ENCODE peak calls at places on chromosome 15, in five cellular contexts. One of them, this sample, is unnamed.

GRCh38 chr15:77457619-77458265 is 37.1 kb downstream of the HMG20A start:
- DNase-seq in OCI-M1: no peak
- DNase-seq in NCI-H1930: no peak
- DNase-seq in ACHN: no peak
- DNase-seq in NCI-H1417 treated with DMSO at 0.1 percent for 48 hours: no peak
- DNase-seq in this sample: no peak

GRCh38 chr15:96297783-96298182 is 32.7 kb upstream of the NR2F2 start:
- DNase-seq in OCI-M1: no peak
- DNase-seq in NCI-H1930: no peak
- DNase-seq in ACHN: no peak
- DNase-seq in NCI-H1417 treated with DMSO at 0.1 percent for 48 hours: no peak
- DNase-seq in this sample: no peak

GRCh38 chr15:39756806-39757522 is 25.7 kb downstream of the FSIP1 start:
- DNase-seq in OCI-M1: peak
- DNase-seq in NCI-H1930: peak
- DNase-seq in ACHN: peak
- DNase-seq in NCI-H1417 treated with DMSO at 0.1 percent for 48 hours: no peak
- DNase-seq in this sample: peak

GRCh38 chr15:53880353-53880752 is 97.9 kb upstream of the UNC13C start:
- DNase-seq in OCI-M1: no peak
- DNase-seq in NCI-H1930: no peak
- DNase-seq in ACHN: no peak
- DNase-seq in NCI-H1417 treated with DMSO at 0.1 percent for 48 hours: no peak
- DNase-seq in this sample: no peak

GRCh38 chr15:65094294-65094995 is 17.9 kb downstream of the KBTBD13 start:
- DNase-seq in OCI-M1: no peak
- DNase-seq in NCI-H1930: no peak
- DNase-seq in ACHN: no peak
- DNase-seq in NCI-H1417 treated with DMSO at 0.1 percent for 48 hours: no peak
- DNase-seq in this sample: no peak

GRCh38 chr15:84985158-84985557 is 3.5 kb downstream of the PDE8A start:
- DNase-seq in OCI-M1: no peak
- DNase-seq in NCI-H1930: no peak
- DNase-seq in ACHN: no peak
- DNase-seq in NCI-H1417 treated with DMSO at 0.1 percent for 48 hours: no peak
- DNase-seq in this sample: no peak

GRCh38 chr15:48733615-48734014 is 77.3 kb downstream of the CEP152 start:
- DNase-seq in OCI-M1: peak
- DNase-seq in NCI-H1930: no peak
- DNase-seq in ACHN: no peak
- DNase-seq in NCI-H1417 treated with DMSO at 0.1 percent for 48 hours: no peak
- DNase-seq in this sample: no peak

GRCh38 chr15:101684877-101685276 is 32.7 kb upstream of the TM2D3 start:
- DNase-seq in OCI-M1: no peak
- DNase-seq in NCI-H1930: no peak
- DNase-seq in ACHN: no peak
- DNase-seq in NCI-H1417 treated with DMSO at 0.1 percent for 48 hours: no peak
- DNase-seq in this sample: no peak

GRCh38 chr15:62444104-62445027 is 279.3 kb upstream of the C2CD4B start:
- DNase-seq in OCI-M1: no peak
- DNase-seq in NCI-H1930: no peak
- DNase-seq in ACHN: peak
- DNase-seq in NCI-H1417 treated with DMSO at 0.1 percent for 48 hours: no peak
- DNase-seq in this sample: peak

GRCh38 chr15:89042387-89042786 is 45.9 kb upstream of the ABHD2 start:
- DNase-seq in OCI-M1: no peak
- DNase-seq in NCI-H1930: no peak
- DNase-seq in ACHN: no peak
- DNase-seq in NCI-H1417 treated with DMSO at 0.1 percent for 48 hours: no peak
- DNase-seq in this sample: no peak

GRCh38 chr15:60964527-60964926 is 264.6 kb downstream of the RORA start:
- DNase-seq in OCI-M1: peak
- DNase-seq in NCI-H1930: no peak
- DNase-seq in ACHN: no peak
- DNase-seq in NCI-H1417 treated with DMSO at 0.1 percent for 48 hours: no peak
- DNase-seq in this sample: no peak

This sample was measured in RKO.